ENCODE peak calls at places on chromosomes 4 and X, in ten cellular contexts. One of them, this sample, is unnamed.

GRCh38 chr4:119604266-119604665 is 24.3 kb downstream of the PDE5A start:
- DNase-seq in mucosa of descending colon: no peak
- DNase-seq in tibial artery: no peak
- DNase-seq in fibroblast of pulmonary artery: no peak
- DNase-seq in astrocyte of the cerebellum: no peak
- DNase-seq in colonic mucosa: no peak
- DNase-seq in left lung: no peak
- DNase-seq in AG10803: no peak
- DNase-seq in fibroblast of lung: no peak
- DNase-seq in tibial nerve: no peak
- DNase-seq in this sample: no peak

GRCh38 chr4:27010334-27010940 is 149.8 kb downstream of the STIM2 start:
- DNase-seq in astrocyte of the cerebellum: peak
- DNase-seq in left lung: no peak
- DNase-seq in colonic mucosa: peak
- DNase-seq in tibial artery: peak
- DNase-seq in fibroblast of pulmonary artery: peak
- DNase-seq in fibroblast of lung: peak
- DNase-seq in mucosa of descending colon: no peak
- DNase-seq in AG10803: peak
- DNase-seq in tibial nerve: peak
- DNase-seq in this sample: peak

GRCh38 chr4:124189545-124189944 is 523.0 kb downstream of the ANKRD50 start:
- DNase-seq in tibial nerve: no peak
- DNase-seq in left lung: no peak
- DNase-seq in fibroblast of pulmonary artery: no peak
- DNase-seq in tibial artery: no peak
- DNase-seq in mucosa of descending colon: no peak
- DNase-seq in AG10803: no peak
- DNase-seq in fibroblast of lung: no peak
- DNase-seq in colonic mucosa: no peak
- DNase-seq in astrocyte of the cerebellum: no peak
- DNase-seq in this sample: no peak

GRCh38 chr4:184016742-184017668 is 111.9 kb downstream of the STOX2 start:
- DNase-seq in fibroblast of pulmonary artery: no peak
- DNase-seq in AG10803: no peak
- DNase-seq in tibial nerve: no peak
- DNase-seq in astrocyte of the cerebellum: no peak
- DNase-seq in fibroblast of lung: no peak
- DNase-seq in tibial artery: no peak
- DNase-seq in colonic mucosa: no peak
- DNase-seq in mucosa of descending colon: no peak
- DNase-seq in left lung: no peak
- DNase-seq in this sample: peak

GRCh38 chr4:8274772-8275241 is 5.3 kb downstream of the HTRA3 start:
- DNase-seq in fibroblast of pulmonary artery: peak
- DNase-seq in fibroblast of lung: peak
- DNase-seq in colonic mucosa: peak
- DNase-seq in tibial artery: peak
- DNase-seq in left lung: peak
- DNase-seq in tibial nerve: peak
- DNase-seq in mucosa of descending colon: peak
- DNase-seq in astrocyte of the cerebellum: peak
- DNase-seq in AG10803: peak
- DNase-seq in this sample: peak

GRCh38 chr4:103052779-103053178 is 23.8 kb downstream of the SLC9B2 start:
- DNase-seq in left lung: no peak
- DNase-seq in tibial artery: no peak
- DNase-seq in tibial nerve: no peak
- DNase-seq in AG10803: no peak
- DNase-seq in fibroblast of pulmonary artery: no peak
- DNase-seq in colonic mucosa: no peak
- DNase-seq in mucosa of descending colon: no peak
- DNase-seq in fibroblast of lung: no peak
- DNase-seq in astrocyte of the cerebellum: no peak
- DNase-seq in this sample: no peak

GRCh38 chrX:110915120-110915519 is 119.5 kb upstream of the CHRDL1 start:
- DNase-seq in colonic mucosa: no peak
- DNase-seq in tibial nerve: no peak
- DNase-seq in tibial artery: no peak
- DNase-seq in astrocyte of the cerebellum: peak
- DNase-seq in fibroblast of pulmonary artery: peak
- DNase-seq in left lung: no peak
- DNase-seq in fibroblast of lung: peak
- DNase-seq in AG10803: peak
- DNase-seq in mucosa of descending colon: no peak
- DNase-seq in this sample: peak

GRCh38 chr4:27316176-27316575 is 455.5 kb downstream of the STIM2 start:
- DNase-seq in fibroblast of lung: no peak
- DNase-seq in colonic mucosa: peak
- DNase-seq in tibial artery: no peak
- DNase-seq in left lung: no peak
- DNase-seq in tibial nerve: no peak
- DNase-seq in astrocyte of the cerebellum: no peak
- DNase-seq in AG10803: no peak
- DNase-seq in fibroblast of pulmonary artery: no peak
- DNase-seq in mucosa of descending colon: peak
- DNase-seq in this sample: no peak

GRCh38 chr4:7155611-7156071 is 36.7 kb upstream of the SORCS2 start:
- DNase-seq in mucosa of descending colon: no peak
- DNase-seq in fibroblast of lung: peak
- DNase-seq in tibial nerve: peak
- DNase-seq in colonic mucosa: peak
- DNase-seq in AG10803: peak
- DNase-seq in fibroblast of pulmonary artery: peak
- DNase-seq in tibial artery: peak
- DNase-seq in left lung: peak
- DNase-seq in astrocyte of the cerebellum: no peak
- DNase-seq in this sample: peak

GRCh38 chr4:71268156-71268555 is 70.7 kb upstream of the SLC4A4 start:
- DNase-seq in fibroblast of pulmonary artery: no peak
- DNase-seq in AG10803: peak
- DNase-seq in colonic mucosa: no peak
- DNase-seq in fibroblast of lung: peak
- DNase-seq in tibial artery: no peak
- DNase-seq in tibial nerve: no peak
- DNase-seq in left lung: no peak
- DNase-seq in astrocyte of the cerebellum: no peak
- DNase-seq in mucosa of descending colon: no peak
- DNase-seq in this sample: no peak

GRCh38 chr4:1743551-1743950 is 22.2 kb downstream of the TACC3 start:
- DNase-seq in tibial artery: no peak
- DNase-seq in left lung: no peak
- DNase-seq in colonic mucosa: no peak
- DNase-seq in AG10803: no peak
- DNase-seq in tibial nerve: no peak
- DNase-seq in fibroblast of pulmonary artery: no peak
- DNase-seq in astrocyte of the cerebellum: no peak
- DNase-seq in fibroblast of lung: no peak
- DNase-seq in mucosa of descending colon: no peak
- DNase-seq in this sample: no peak

GRCh38 chr4:154719087-154719486 is 24.7 kb upstream of the LRAT start:
- DNase-seq in tibial artery: no peak
- DNase-seq in tibial nerve: no peak
- DNase-seq in left lung: no peak
- DNase-seq in fibroblast of pulmonary artery: peak
- DNase-seq in astrocyte of the cerebellum: no peak
- DNase-seq in mucosa of descending colon: no peak
- DNase-seq in AG10803: peak
- DNase-seq in colonic mucosa: no peak
- DNase-seq in fibroblast of lung: peak
- DNase-seq in this sample: peak

GRCh38 chrX:136588060-136588459 is 56.0 kb downstream of the VGLL1 start:
- DNase-seq in colonic mucosa: no peak
- DNase-seq in mucosa of descending colon: no peak
- DNase-seq in left lung: no peak
- DNase-seq in astrocyte of the cerebellum: no peak
- DNase-seq in AG10803: no peak
- DNase-seq in fibroblast of lung: no peak
- DNase-seq in tibial artery: no peak
- DNase-seq in tibial nerve: no peak
- DNase-seq in fibroblast of pulmonary artery: no peak
- DNase-seq in this sample: peak

GRCh38 chr4:121968859-121969258 is 17.0 kb upstream of the TRPC3 start:
- DNase-seq in fibroblast of pulmonary artery: no peak
- DNase-seq in astrocyte of the cerebellum: no peak
- DNase-seq in AG10803: no peak
- DNase-seq in fibroblast of lung: no peak
- DNase-seq in mucosa of descending colon: no peak
- DNase-seq in tibial artery: no peak
- DNase-seq in colonic mucosa: no peak
- DNase-seq in left lung: no peak
- DNase-seq in tibial nerve: no peak
- DNase-seq in this sample: no peak
- H3K4me3 ChIP-seq in fibroblast of pulmonary artery: no peak
- H3K4me3 ChIP-seq in astrocyte of the cerebellum: no peak
- H3K4me3 ChIP-seq in AG10803: no peak
- H3K4me3 ChIP-seq in fibroblast of lung: no peak
- H3K4me3 ChIP-seq in mucosa of descending colon: no peak
- H3K4me3 ChIP-seq in tibial artery: no peak
- H3K4me3 ChIP-seq in colonic mucosa: no peak
- H3K4me3 ChIP-seq in left lung: no peak
- H3K4me3 ChIP-seq in tibial nerve: no peak
- H3K4me3 ChIP-seq in this sample: no peak

GRCh38 chr4:67152976-67153375 is 392.3 kb downstream of the CENPC start:
- DNase-seq in AG10803: no peak
- DNase-seq in fibroblast of pulmonary artery: no peak
- DNase-seq in fibroblast of lung: no peak
- DNase-seq in tibial artery: no peak
- DNase-seq in tibial nerve: no peak
- DNase-seq in astrocyte of the cerebellum: no peak
- DNase-seq in mucosa of descending colon: no peak
- DNase-seq in colonic mucosa: no peak
- DNase-seq in left lung: no peak
- DNase-seq in this sample: no peak

GRCh38 chr4:67151376-67152343 is 393.6 kb downstream of the CENPC start:
- DNase-seq in tibial artery: no peak
- DNase-seq in tibial nerve: no peak
- DNase-seq in left lung: peak
- DNase-seq in AG10803: no peak
- DNase-seq in colonic mucosa: no peak
- DNase-seq in fibroblast of pulmonary artery: peak
- DNase-seq in mucosa of descending colon: peak
- DNase-seq in fibroblast of lung: no peak
- DNase-seq in astrocyte of the cerebellum: no peak
- DNase-seq in this sample: no peak
- TF ChIP-seq CTCF in tibial artery: no peak
- TF ChIP-seq CTCF in tibial nerve: no peak
- TF ChIP-seq CTCF in left lung: no peak
- TF ChIP-seq CTCF in AG10803: no peak
- TF ChIP-seq CTCF in colonic mucosa: no peak
- TF ChIP-seq CTCF in fibroblast of pulmonary artery: no peak
- TF ChIP-seq CTCF in mucosa of descending colon: no peak
- TF ChIP-seq CTCF in fibroblast of lung: no peak
- TF ChIP-seq CTCF in astrocyte of the cerebellum: no peak
- TF ChIP-seq CTCF in this sample: no peak

DNA sequence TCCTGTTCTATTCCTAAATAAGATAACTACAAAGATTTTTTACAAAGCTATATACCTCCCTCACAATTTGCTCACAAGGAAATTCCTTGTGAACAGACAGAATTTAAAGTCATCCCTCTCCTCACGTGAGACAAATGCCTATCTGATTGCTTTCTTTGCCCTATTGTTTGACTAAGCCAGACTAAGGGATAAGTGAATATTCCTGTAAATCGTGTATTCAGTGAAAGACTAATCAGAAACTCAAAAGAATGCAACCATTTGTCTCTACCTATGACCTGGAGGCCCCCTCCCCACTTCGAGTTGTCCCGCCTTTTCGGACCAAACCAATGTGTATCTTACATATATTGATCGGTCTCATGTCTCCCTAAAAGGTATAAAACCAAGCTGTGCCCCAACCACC is 15.3 kb upstream of the ZBTB33 start:
- DNase-seq in colonic mucosa: no peak
- DNase-seq in fibroblast of pulmonary artery: no peak
- DNase-seq in tibial nerve: no peak
- DNase-seq in left lung: no peak
- DNase-seq in AG10803: no peak
- DNase-seq in tibial artery: no peak
- DNase-seq in astrocyte of the cerebellum: no peak
- DNase-seq in fibroblast of lung: no peak
- DNase-seq in mucosa of descending colon: no peak
- DNase-seq in this sample: no peak
- H3K4me3 ChIP-seq in colonic mucosa: no peak
- H3K4me3 ChIP-seq in fibroblast of pulmonary artery: no peak
- H3K4me3 ChIP-seq in tibial nerve: no peak
- H3K4me3 ChIP-seq in left lung: no peak
- H3K4me3 ChIP-seq in AG10803: no peak
- H3K4me3 ChIP-seq in tibial artery: no peak
- H3K4me3 ChIP-seq in astrocyte of the cerebellum: no peak
- H3K4me3 ChIP-seq in fibroblast of lung: no peak
- H3K4me3 ChIP-seq in mucosa of descending colon: no peak
- H3K4me3 ChIP-seq in this sample: no peak

GRCh38 chr4:95839891-95840290 is at the start of gene PDHA2:
- DNase-seq in AG10803: no peak
- DNase-seq in left lung: peak
- DNase-seq in tibial artery: no peak
- DNase-seq in mucosa of descending colon: no peak
- DNase-seq in fibroblast of lung: no peak
- DNase-seq in tibial nerve: no peak
- DNase-seq in fibroblast of pulmonary artery: no peak
- DNase-seq in astrocyte of the cerebellum: no peak
- DNase-seq in colonic mucosa: no peak
- DNase-seq in this sample: no peak

GRCh38 chr4:95838192-95838591 is 1.7 kb upstream of the PDHA2 start:
- DNase-seq in fibroblast of lung: no peak
- DNase-seq in mucosa of descending colon: no peak
- DNase-seq in AG10803: no peak
- DNase-seq in left lung: no peak
- DNase-seq in fibroblast of pulmonary artery: no peak
- DNase-seq in colonic mucosa: no peak
- DNase-seq in tibial nerve: no peak
- DNase-seq in tibial artery: no peak
- DNase-seq in astrocyte of the cerebellum: no peak
- DNase-seq in this sample: no peak

GRCh38 chr4:95833652-95834276 is 6.1 kb upstream of the PDHA2 start:
- DNase-seq in fibroblast of pulmonary artery: no peak
- DNase-seq in astrocyte of the cerebellum: no peak
- DNase-seq in tibial artery: no peak
- DNase-seq in fibroblast of lung: no peak
- DNase-seq in colonic mucosa: no peak
- DNase-seq in mucosa of descending colon: no peak
- DNase-seq in tibial nerve: no peak
- DNase-seq in left lung: no peak
- DNase-seq in AG10803: no peak
- DNase-seq in this sample: no peak

GRCh38 chr4:95830647-95831046 is 9.2 kb upstream of the PDHA2 start:
- DNase-seq in fibroblast of pulmonary artery: no peak
- DNase-seq in mucosa of descending colon: no peak
- DNase-seq in colonic mucosa: no peak
- DNase-seq in tibial artery: no peak
- DNase-seq in left lung: no peak
- DNase-seq in AG10803: no peak
- DNase-seq in astrocyte of the cerebellum: no peak
- DNase-seq in tibial nerve: no peak
- DNase-seq in fibroblast of lung: no peak
- DNase-seq in this sample: no peak

DNA sequence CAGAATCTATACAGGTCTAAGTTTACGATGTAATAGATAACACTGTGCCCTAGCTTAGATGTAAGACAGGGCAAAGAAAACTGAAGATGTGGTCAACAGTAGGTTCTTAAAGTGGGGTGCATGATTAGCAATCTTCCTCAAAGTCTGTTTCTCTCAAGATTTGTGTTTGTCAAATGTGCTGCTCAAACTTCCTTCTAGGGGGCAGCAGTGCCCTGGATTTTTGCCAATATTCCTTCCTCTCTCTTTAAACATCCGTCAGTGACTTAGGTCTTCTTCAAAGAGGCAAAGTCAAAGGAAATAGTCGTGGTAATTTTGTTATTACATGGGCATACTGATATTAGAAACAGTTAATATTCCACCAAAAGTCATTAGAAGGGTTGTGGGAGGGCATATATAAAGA is 4.2 kb upstream of the PDHA2 start:
- DNase-seq in mucosa of descending colon: no peak
- DNase-seq in colonic mucosa: no peak
- DNase-seq in astrocyte of the cerebellum: no peak
- DNase-seq in left lung: no peak
- DNase-seq in fibroblast of pulmonary artery: no peak
- DNase-seq in tibial nerve: no peak
- DNase-seq in AG10803: no peak
- DNase-seq in tibial artery: no peak
- DNase-seq in fibroblast of lung: no peak
- DNase-seq in this sample: no peak
- TF ChIP-seq CTCF in mucosa of descending colon: no peak
- TF ChIP-seq CTCF in colonic mucosa: no peak
- TF ChIP-seq CTCF in astrocyte of the cerebellum: no peak
- TF ChIP-seq CTCF in left lung: no peak
- TF ChIP-seq CTCF in fibroblast of pulmonary artery: peak
- TF ChIP-seq CTCF in tibial nerve: no peak
- TF ChIP-seq CTCF in AG10803: no peak
- TF ChIP-seq CTCF in tibial artery: no peak
- TF ChIP-seq CTCF in fibroblast of lung: peak
- TF ChIP-seq CTCF in this sample: no peak